ENCODE peak calls at places on chromosomes 6 and 20, in eight cellular contexts. T is esophagus squamous epithelium; F is AG10803; A is kidney; X is CD8-positive, alpha-beta T cell; K is LNCaP clone FGC; O is Calu3; H is H1. Q is an unnamed sample.

GRCh38 chr6:34132486-34133185 is 13.3 kb downstream of the GRM4 start:
- DNase-seq in F (peak; percentile 10), X (no peak), T (no peak), K (no peak), O (peak; percentile 77), H (no peak), A (no peak), Q (peak; percentile 42)

GRCh38 chr6:40936810-40937209 is 102.2 kb downstream of the UNC5CL start:
- DNase-seq in F (peak; percentile 79), O (no peak), H (no peak), X (no peak), T (no peak), A (no peak), K (no peak), Q (peak; percentile 51)

GRCh38 chr6:145904391-145904790 is 59.8 kb downstream of the SHPRH start:
- DNase-seq in H (no peak), A (no peak), T (no peak), F (no peak), K (no peak), O (no peak), X (no peak), Q (no peak)

GRCh38 chr20:50027611-50028105 is 44.9 kb downstream of the SNAI1 start:
- DNase-seq in X (no peak), F (peak; percentile 90), K (no peak), T (no peak), H (no peak), A (peak; percentile 95), O (peak; percentile 59), Q (peak; percentile 92)

GRCh38 chr6:43096451-43097097 is 20.5 kb downstream of the PTK7 start:
- DNase-seq in F (peak; percentile 96), K (peak; percentile 46), A (peak; percentile 88), T (no peak), O (peak; percentile 82), X (no peak), H (no peak), Q (peak; percentile 93)

GRCh38 chr6:138814179-138814834 is 18.4 kb downstream of the ECT2L start:
- DNase-seq in T (no peak), A (no peak), K (no peak), F (no peak), H (no peak), O (no peak), X (no peak), Q (no peak)

GRCh38 chr6:134714679-134715078 is 235.2 kb downstream of the ALDH8A1 start:
- DNase-seq in T (no peak), O (peak; percentile 76), K (peak; percentile 15), X (no peak), H (no peak), A (no peak), F (no peak), Q (peak; percentile 68)

GRCh38 chr20:48538058-48538825 is 289.6 kb downstream of the PREX1 start:
- DNase-seq in K (no peak), H (peak; percentile 39), A (no peak), T (no peak), X (no peak), O (peak; percentile 96), F (peak; percentile 61), Q (peak; percentile 93)

GRCh38 chr20:5586720-5587119 is 163.5 kb upstream of the SHLD1 start:
- DNase-seq in A (no peak), F (no peak), X (no peak), H (no peak), K (no peak), O (no peak), T (no peak), Q (no peak)

GRCh38 chr6:73774311-73774766 is 78.3 kb downstream of the CD109 start:
- DNase-seq in X (no peak), H (no peak), F (peak; percentile 79), A (no peak), O (peak; percentile 2), T (no peak), K (peak; percentile 77), Q (peak; percentile 97)

GRCh38 chr6:53440331-53440730 is 91.6 kb upstream of the ELOVL5 start:
- DNase-seq in O (no peak), F (peak; percentile 4), H (no peak), T (no peak), X (no peak), A (no peak), K (no peak), Q (peak; percentile 11)

GRCh38 chr20:24781061-24781980 is 167.7 kb upstream of the CST7 start:
- DNase-seq in T (no peak), F (peak; percentile 39), O (peak; percentile 10), A (peak; percentile 52), K (no peak), X (no peak), H (no peak), Q (peak; percentile 35)

GRCh38 chr20:17171750-17172149 is 55.1 kb upstream of the PCSK2 start:
- DNase-seq in H (no peak), K (no peak), T (no peak), X (no peak), O (no peak), A (no peak), F (peak; percentile 5), Q (no peak)

GRCh38 chr20:24458441-24458840 is 11.0 kb upstream of the SYNDIG1 start:
- DNase-seq in H (no peak), K (no peak), A (no peak), O (no peak), T (no peak), X (no peak), F (no peak), Q (no peak)

GRCh38 chr20:58706150-58706892 is 13.7 kb downstream of the NPEPL1 start:
- DNase-seq in X (no peak), T (no peak), H (no peak), O (no peak), K (no peak), A (peak; percentile 41), F (no peak), Q (no peak)

GRCh38 chr20:4932061-4932460 is 69.2 kb downstream of the SLC23A2 start:
- DNase-seq in T (no peak), O (no peak), H (no peak), K (no peak), F (no peak), X (no peak), A (no peak), Q (no peak)

GRCh38 chr20:31440012-31440659 is at the start of gene DEFB123:
- DNase-seq in O (peak; percentile 18), F (no peak), K (no peak), T (no peak), A (no peak), X (no peak), H (no peak), Q (no peak)
- TF ChIP-seq CTCF in O (peak; percentile 33), F (no peak), K (peak; percentile 4), T (no peak), A (no peak), X (no peak), H (peak; percentile 34), Q (peak; percentile 32)

GRCh38 chr6:106608080-106608668 is 21.1 kb downstream of the RTN4IP1 start:
- DNase-seq in K (peak; percentile 30), F (peak; percentile 62), T (no peak), X (no peak), A (no peak), H (no peak), O (peak; percentile 58), Q (peak; percentile 81)
- TF ChIP-seq CTCF in K (peak; percentile 52), F (peak; percentile 69), T (peak; percentile 47), X (peak; percentile 71), A (peak; percentile 57), H (no peak), O (peak; percentile 49), Q (peak; percentile 66)

DNA sequence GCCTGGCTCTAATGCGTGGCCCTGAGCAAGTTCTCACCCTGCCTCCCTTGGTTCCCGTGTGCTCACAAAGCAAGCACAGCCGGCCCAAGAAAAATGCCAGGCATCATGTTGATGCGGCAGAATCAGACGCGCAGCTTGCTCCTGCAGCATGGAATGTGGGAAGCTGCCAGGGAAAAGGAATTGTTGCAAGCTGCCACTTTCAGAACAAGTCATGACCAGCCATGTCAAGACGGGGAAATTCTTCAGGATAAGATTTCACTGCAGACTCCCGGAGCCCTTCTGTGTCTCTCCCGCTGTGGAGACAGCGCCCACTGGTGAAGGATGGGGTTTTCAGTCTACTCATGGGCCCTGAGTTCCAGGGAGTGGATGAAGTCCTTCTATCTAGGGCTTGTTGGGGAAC is 4.6 kb downstream of the DACT2 start:
- DNase-seq in X (no peak), H (no peak), K (no peak), A (no peak), F (peak; percentile 25), T (no peak), O (no peak), Q (peak; percentile 1)
- TF ChIP-seq CTCF in X (no peak), H (no peak), K (no peak), A (peak; percentile 27), F (peak; percentile 31), T (peak; percentile 23), O (no peak), Q (no peak)

GRCh38 chr20:9969626-9970025 is 65.2 kb upstream of the ANKEF1 start:
- DNase-seq in T (no peak), H (no peak), A (no peak), O (no peak), F (no peak), X (no peak), K (no peak), Q (no peak)

GRCh38 chr20:9977629-9978028 is 57.2 kb upstream of the ANKEF1 start:
- DNase-seq in K (no peak), O (no peak), X (no peak), H (no peak), F (no peak), T (no peak), A (no peak), Q (no peak)

GRCh38 chr20:9978395-9979004 is 56.3 kb upstream of the ANKEF1 start:
- DNase-seq in K (peak; percentile 77), F (peak; percentile 91), O (peak; percentile 35), T (no peak), H (no peak), A (no peak), X (no peak), Q (peak; percentile 93)

GRCh38 chr20:9971746-9972145 is 63.0 kb upstream of the ANKEF1 start:
- DNase-seq in T (no peak), O (no peak), X (no peak), A (no peak), H (no peak), K (no peak), F (no peak), Q (no peak)

DNA sequence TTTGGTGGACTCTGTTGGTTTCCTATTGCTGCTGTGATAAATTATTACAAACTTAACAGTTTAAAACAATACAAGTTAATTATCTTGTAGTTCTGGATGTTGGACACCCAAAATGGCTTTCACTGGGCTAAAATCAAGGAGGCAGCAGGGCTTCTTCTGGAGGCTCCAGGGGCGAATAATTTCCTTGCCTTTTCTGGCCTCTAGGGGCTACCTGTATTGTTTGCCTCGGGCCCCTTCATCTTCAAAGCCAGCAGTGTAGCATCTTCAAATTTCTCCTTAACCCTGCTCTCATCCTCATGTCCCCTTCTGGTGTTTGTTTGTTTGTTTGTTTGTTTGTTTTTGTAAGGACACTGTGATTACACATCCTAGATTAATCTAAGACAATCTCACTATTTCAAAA is 60.5 kb upstream of the ANKEF1 start:
- DNase-seq in H (no peak), T (no peak), O (no peak), X (no peak), K (no peak), F (no peak), A (no peak), Q (no peak)
- TF ChIP-seq CTCF in H (peak; percentile 31), T (peak; percentile 6), O (no peak), X (no peak), K (no peak), F (peak; percentile 10), A (no peak), Q (no peak)

DNA sequence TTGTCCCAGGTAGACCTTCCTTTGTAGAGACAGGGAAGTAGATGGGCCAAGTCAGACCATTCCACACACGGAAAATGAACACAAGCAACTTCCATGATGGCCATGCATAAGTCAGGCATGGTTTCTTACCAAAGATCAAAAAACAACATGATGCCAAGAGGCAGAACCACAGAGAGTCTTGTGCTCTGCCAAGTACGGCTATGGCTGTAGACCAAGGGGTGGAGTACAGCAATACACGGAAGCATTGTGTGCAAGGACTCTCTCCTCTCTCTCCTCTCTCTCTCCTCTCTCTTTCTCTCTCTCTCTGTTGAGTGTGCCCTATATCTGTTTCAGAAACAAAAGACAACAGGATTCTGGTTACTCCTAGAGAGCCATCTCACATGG is 4.8 kb upstream of the DUSP22 start:
- DNase-seq in H (no peak), T (no peak), K (no peak), X (no peak), O (no peak), A (no peak), F (peak; percentile 45), Q (no peak)
- TF ChIP-seq CTCF in H (no peak), T (no peak), K (no peak), X (no peak), O (no peak), A (no peak), F (no peak), Q (no peak)